ENCODE peak calls at places on chromosomes 12 and 14, in six cellular contexts. V is fibroblast of lung, C is cardiac fibroblast, I is BJ, G is fibroblast of pulmonary artery, W is coronary artery. H is an unnamed sample.

GRCh38 chr12:92506460-92506859 is 196.3 kb upstream of the PLEKHG7 start:
- DNase-seq in V (no peak), G (no peak), I (no peak), W (no peak), C (peak; percentile 15), H (peak; percentile 33)

GRCh38 chr14:90179357-90179756 is 77.0 kb upstream of the PSMC1 start:
- DNase-seq in G (no peak), W (no peak), I (no peak), V (no peak), C (no peak), H (no peak)

GRCh38 chr12:112121780-112122565 is 3.4 kb upstream of the TRAFD1 start:
- DNase-seq in I (peak; percentile 59), C (peak; percentile 76), V (peak; percentile 90), G (peak; percentile 90), W (peak; percentile 81), H (peak; percentile 91)

GRCh38 chr12:105164068-105164467 is 56.5 kb downstream of the WASHC4 start:
- DNase-seq in V (no peak), W (no peak), I (no peak), G (no peak), C (no peak), H (no peak)

GRCh38 chr12:108568653-108569154 is 6.3 kb downstream of the ISCU start:
- DNase-seq in I (no peak), C (no peak), V (no peak), W (no peak), G (no peak), H (no peak)

GRCh38 chr14:64680013-64680674 is 24.1 kb upstream of the PLEKHG3 start:
- DNase-seq in W (no peak), I (no peak), V (no peak), G (no peak), C (no peak), H (no peak)

GRCh38 chr14:104739546-104740516 is 13.1 kb upstream of the SIVA1 start:
- DNase-seq in I (no peak), G (no peak), W (no peak), C (no peak), V (no peak), H (no peak)

GRCh38 chr12:93442411-93443340 is 929 bp upstream of the UBE2N start:
- DNase-seq in W (no peak), I (no peak), G (no peak), V (no peak), C (no peak), H (no peak)

GRCh38 chr14:97536421-97536820 is 739.2 kb downstream of the VRK1 start:
- DNase-seq in V (no peak), C (no peak), G (no peak), I (no peak), W (peak; percentile 29), H (no peak)

GRCh38 chr12:58225067-58225877 is 283.9 kb downstream of the ATP23 start:
- DNase-seq in I (no peak), G (no peak), C (no peak), W (no peak), V (peak; percentile 26), H (no peak)

GRCh38 chr12:49633703-49634311 is 10.4 kb downstream of the PRPF40B start:
- DNase-seq in V (no peak), W (no peak), G (no peak), I (no peak), C (no peak), H (no peak)

GRCh38 chr12:72089678-72090077 is 151.0 kb downstream of the TPH2 start:
- DNase-seq in C (no peak), V (no peak), G (no peak), I (no peak), W (no peak), H (no peak)

GRCh38 chr12:112370868-112371510 is 11.2 kb downstream of the HECTD4 start:
- DNase-seq in C (no peak), I (no peak), V (no peak), W (no peak), G (no peak), H (no peak)

GRCh38 chr12:106233011-106233410 is 14.8 kb downstream of the CKAP4 start:
- DNase-seq in G (no peak), W (no peak), C (no peak), V (no peak), I (no peak), H (no peak)

GRCh38 chr12:45585522-45586230 is 143.8 kb upstream of the ARID2 start:
- DNase-seq in W (no peak), I (no peak), C (no peak), V (no peak), G (no peak), H (no peak)

GRCh38 chr12:89454080-89454848 is 70.3 kb downstream of the GALNT4 start:
- DNase-seq in G (peak; percentile 44), I (no peak), C (peak; percentile 65), V (no peak), W (no peak), H (peak; percentile 47)

GRCh38 chr14:81434230-81434629 is 34.1 kb upstream of the STON2 start:
- DNase-seq in W (no peak), V (no peak), G (no peak), C (no peak), I (no peak), H (no peak)

GRCh38 chr12:31117203-31118011 is 43.7 kb downstream of the DDX11 start:
- DNase-seq in I (no peak), V (peak; percentile 12), C (peak; percentile 24), W (no peak), G (no peak), H (peak; percentile 31)

GRCh38 chr14:69249603-69250002 is 10.4 kb upstream of the GALNT16 start:
- DNase-seq in I (no peak), V (no peak), C (no peak), W (no peak), G (no peak), H (no peak)

GRCh38 chr14:90559811-90560492 is 163.1 kb downstream of the CALM1 start:
- DNase-seq in W (no peak), G (no peak), V (no peak), I (no peak), C (no peak), H (no peak)

GRCh38 chr14:73723799-73724621 is 9.8 kb upstream of the PNMA1 start:
- DNase-seq in V (peak; percentile 99), C (peak; percentile 100), G (peak; percentile 99), W (peak; percentile 95), I (peak; percentile 84), H (peak; percentile 99)

GRCh38 chr14:76876076-76876475 is 49.9 kb downstream of the LRRC74A start:
- DNase-seq in I (no peak), G (peak; percentile 83), V (peak; percentile 79), C (peak; percentile 81), W (no peak), H (peak; percentile 75)

GRCh38 chr12:88579941-88580871 is at the start of gene KITLG:
- DNase-seq in I (no peak), G (peak; percentile 91), W (peak; percentile 84), C (peak; percentile 91), V (peak; percentile 91), H (peak; percentile 83)

GRCh38 chr12:5171701-5172100 is 128.0 kb downstream of the KCNA5 start:
- DNase-seq in V (peak; percentile 66), G (peak; percentile 42), W (no peak), I (no peak), C (peak; percentile 48), H (peak; percentile 30)

GRCh38 chr12:81077329-81077685 is 572 bp upstream of the ACSS3 start:
- DNase-seq in C (peak; percentile 17), V (peak; percentile 49), G (no peak), I (no peak), W (no peak), H (no peak)

GRCh38 chr14:102775855-102776760 is 1.1 kb upstream of the TRAF3 start:
- DNase-seq in V (peak; percentile 45), C (peak; percentile 84), G (peak; percentile 81), W (no peak), I (no peak), H (peak; percentile 55)
- H3K4me3 ChIP-seq in V (no peak overlapping the region), C (no peak overlapping the region), G (no peak overlapping the region), W (no peak overlapping the region), I (no peak overlapping the region), H (no peak overlapping the region)

GRCh38 chr12:52813885-52814709 is at the start of gene KRT4:
- DNase-seq in W (no peak), C (no peak), G (no peak), I (peak; percentile 25), V (no peak), H (peak; percentile 14)

GRCh38 chr12:52812073-52812400 is 1.9 kb downstream of the KRT4 start:
- DNase-seq in C (no peak), G (no peak), I (no peak), W (no peak), V (no peak), H (no peak)

GRCh38 chr12:52813203-52813819 is 605 bp downstream of the KRT4 start:
- DNase-seq in C (no peak), G (no peak), I (no peak), W (no peak), V (no peak), H (no peak)

GRCh38 chr12:52811191-52812072 is 2.5 kb downstream of the KRT4 start:
- DNase-seq in W (no peak), I (no peak), G (no peak), V (no peak), C (no peak), H (no peak)

DNA sequence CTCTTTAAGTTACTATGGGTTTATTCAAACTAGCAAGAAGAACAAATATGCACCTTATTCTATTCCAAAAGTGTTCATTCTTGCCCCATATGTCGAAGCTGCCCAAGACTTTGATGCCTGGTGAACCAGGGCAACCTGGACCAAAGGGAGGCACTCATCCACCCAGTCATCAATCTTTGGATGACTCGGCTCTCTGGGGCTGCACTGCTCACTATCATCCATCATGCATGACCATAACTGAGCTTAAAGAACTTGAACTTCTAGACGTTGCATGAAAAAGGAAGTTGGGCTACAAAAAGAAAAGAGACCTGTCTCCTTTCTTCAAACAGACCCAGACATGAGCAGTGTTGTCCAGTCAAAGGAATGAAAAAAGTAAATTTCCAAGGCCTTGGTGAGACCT is 1.2 kb downstream of the KRT4 start:
- DNase-seq in I (no peak), C (no peak), V (no peak), G (no peak), W (no peak), H (no peak)
- H3K4me3 ChIP-seq in I (no peak overlapping the region), C (no peak overlapping the region), V (no peak overlapping the region), G (no peak overlapping the region), W (no peak overlapping the region), H (no peak overlapping the region)

GRCh38 chr12:132329739-132330548 is 555 bp upstream of the GALNT9 start:
- DNase-seq in C (no peak), G (no peak), V (no peak), W (no peak), I (no peak), H (no peak)
- H3K4me3 ChIP-seq in C (no peak overlapping the region), G (no peak overlapping the region), V (no peak overlapping the region), W (no peak overlapping the region), I (no peak overlapping the region), H (no peak overlapping the region)

DNA sequence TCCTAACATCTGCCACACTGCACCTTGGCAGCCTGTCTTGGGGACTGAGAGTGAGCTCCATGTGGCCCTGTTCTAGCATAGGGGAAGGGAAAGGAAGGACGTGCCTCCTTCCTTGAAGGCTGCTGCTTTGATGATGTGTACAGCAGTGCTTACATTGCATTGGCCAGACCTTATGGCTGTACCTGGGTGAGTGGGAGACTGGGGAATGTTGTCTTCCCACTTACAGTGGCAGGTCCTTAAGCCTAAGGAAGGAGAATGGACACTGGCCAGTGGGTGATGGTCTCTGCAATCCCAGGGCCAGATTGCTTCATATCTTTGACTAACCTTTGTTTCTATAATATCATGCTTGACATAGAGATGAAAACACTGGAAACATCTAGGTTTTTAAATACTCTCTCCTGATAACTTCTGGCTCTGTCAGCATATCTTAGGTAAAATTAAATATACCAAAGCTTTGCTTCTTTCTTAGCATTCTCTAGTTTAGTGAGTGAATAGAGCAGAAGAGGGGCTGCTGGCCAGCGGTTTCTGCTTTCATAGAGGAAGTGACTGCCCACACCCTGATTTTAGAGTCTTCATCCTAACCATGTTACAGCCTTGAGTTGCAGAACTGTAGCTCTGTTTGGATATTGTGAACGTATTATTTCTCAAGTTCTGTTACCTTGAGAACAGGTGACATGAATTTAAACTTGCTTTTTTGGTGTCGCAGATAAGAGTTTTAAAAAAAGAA is 27.2 kb downstream of the KLC1 start:
- DNase-seq in G (peak; percentile 16), V (peak; percentile 24), W (no peak), C (peak; percentile 32), I (no peak), H (no peak)
- H3K4me3 ChIP-seq in G (no peak overlapping the region), V (no peak overlapping the region), W (no peak overlapping the region), C (no peak overlapping the region), I (no peak overlapping the region), H (no peak overlapping the region)

H was measured in fibroblast of villous mesenchyme.